ENCODE peak calls at places on chromosomes 7 and 10, in eight cellular contexts. A is nucleus accumbens; R is mucosa of descending colon; U is Kasumi-1; X is kidney epithelial cell; M is activated CD4-positive, alpha-beta T cell treated with anti-CD3 and anti-CD28 coated beads for 48 hours; L is CD8-positive, alpha-beta T cell; V is DMS 273 treated with DMSO at 0.1 percent for 48 hours. N is an unnamed sample.

GRCh38 chr10:124917939-124918830 is 23.7 kb upstream of the ZRANB1 start:
- DNase-seq in A (no peak), R (peak; percentile 24), U (peak; percentile 75), X (no peak), M (no peak), L (peak; percentile 6), V (no peak), N (peak; percentile 5)

GRCh38 chr7:151244871-151245346 is 3.6 kb downstream of the SMARCD3 start:
- DNase-seq in A (no peak), R (no peak), U (no peak), X (no peak), M (peak; percentile 33), L (no peak), V (no peak), N (no peak)

GRCh38 chr10:133131754-133132710 is 28.0 kb upstream of the KNDC1 start:
- DNase-seq in A (no peak), R (no peak), U (no peak), X (no peak), M (no peak), L (no peak), V (no peak), N (no peak)

GRCh38 chr7:129993275-129993674 is 40.5 kb upstream of the UBE2H start:
- DNase-seq in A (no peak), R (no peak), U (no peak), X (no peak), M (no peak), L (no peak), V (no peak), N (no peak)

GRCh38 chr7:17402628-17403278 is 104.3 kb downstream of the AHR start:
- DNase-seq in A (no peak), R (peak; percentile 22), U (no peak), X (no peak), M (peak; percentile 13), L (no peak), V (no peak), N (no peak)

GRCh38 chr10:132251928-132252327 is 55.8 kb downstream of the STK32C start:
- DNase-seq in A (no peak), R (no peak), U (no peak), X (no peak), M (no peak), L (no peak), V (no peak), N (no peak)

GRCh38 chr7:116934580-116934979 is 18.7 kb upstream of the ST7 start:
- DNase-seq in A (no peak), R (no peak), U (no peak), X (no peak), M (no peak), L (no peak), V (no peak), N (no peak)

GRCh38 chr10:131249957-131250347 is 61.6 kb downstream of the TCERG1L start:
- DNase-seq in A (no peak), R (no peak), U (no peak), X (no peak), M (no peak), L (no peak), V (no peak), N (no peak)

GRCh38 chr7:91603707-91604106 is 276.8 kb downstream of the MTERF1 start:
- DNase-seq in A (no peak), R (no peak), U (no peak), X (no peak), M (no peak), L (no peak), V (peak; percentile 38), N (no peak)

GRCh38 chr10:88880287-88881094 is 446 bp downstream of the STAMBPL1 start:
- DNase-seq in A (peak; percentile 54), R (peak; percentile 88), U (peak; percentile 87), X (peak; percentile 31), M (peak; percentile 83), L (peak; percentile 62), V (peak; percentile 41), N (peak; percentile 61)

GRCh38 chr7:107579546-107579880 is 533 bp upstream of the BCAP29 start:
- DNase-seq in A (no peak), R (no peak), U (no peak), X (no peak), M (no peak), L (no peak), V (no peak), N (no peak)

GRCh38 chr10:30748152-30748845 is 118.7 kb upstream of the LYZL2 start:
- DNase-seq in A (no peak), R (no peak), U (no peak), X (no peak), M (no peak), L (no peak), V (no peak), N (no peak)

GRCh38 chr10:92208736-92209135 is 82.1 kb downstream of the CPEB3 start:
- DNase-seq in A (no peak), R (no peak), U (no peak), X (no peak), M (peak; percentile 12), L (no peak), V (no peak), N (no peak)

GRCh38 chr7:7830122-7830878 is 111.9 kb upstream of the RPA3 start:
- DNase-seq in A (no peak), R (peak; percentile 29), U (no peak), X (no peak), M (no peak), L (no peak), V (peak; percentile 33), N (no peak)

GRCh38 chr7:30466266-30466665 is 12.3 kb downstream of the NOD1 start:
- DNase-seq in A (no peak), R (no peak), U (no peak), X (no peak), M (no peak), L (no peak), V (no peak), N (no peak)

GRCh38 chr7:144391823-144392255 is 11.7 kb downstream of the NOBOX start:
- DNase-seq in A (no peak), R (peak; percentile 28), U (peak; percentile 68), X (no peak), M (peak; percentile 10), L (peak; percentile 15), V (peak; percentile 4), N (no peak)

GRCh38 chr7:143458263-143458662 is 15.0 kb downstream of the TAS2R60 start:
- DNase-seq in A (no peak), R (no peak), U (no peak), X (no peak), M (no peak), L (no peak), V (no peak), N (no peak)

GRCh38 chr7:155453296-155454182 is 4.4 kb upstream of the EN2 start:
- DNase-seq in A (no peak), R (no peak), U (no peak), X (no peak), M (no peak), L (no peak), V (no peak), N (no peak)

GRCh38 chr10:23053036-23053435 is 42.3 kb upstream of the MSRB2 start:
- DNase-seq in A (no peak), R (no peak), U (no peak), X (no peak), M (no peak), L (no peak), V (no peak), N (no peak)

GRCh38 chr7:28191751-28192150 is 11.2 kb upstream of the JAZF1 start:
- DNase-seq in A (no peak), R (no peak), U (no peak), X (no peak), M (no peak), L (no peak), V (no peak), N (no peak)

GRCh38 chr10:17431871-17432311 is 22.5 kb downstream of the ST8SIA6 start:
- DNase-seq in A (no peak), R (no peak), U (no peak), X (no peak), M (no peak), L (no peak), V (no peak), N (no peak)

GRCh38 chr7:24113506-24113905 is 170.5 kb upstream of the NPY start:
- DNase-seq in A (no peak), R (no peak), U (no peak), X (no peak), M (no peak), L (no peak), V (no peak), N (no peak)

GRCh38 chr10:47225928-47226645 is 73.9 kb upstream of the GDF10 start:
- DNase-seq in A (no peak), R (no peak), U (no peak), X (no peak), M (no peak), L (no peak), V (no peak), N (no peak)

GRCh38 chr7:158239290-158239981 is 348.2 kb downstream of the PTPRN2 start:
- DNase-seq in A (no peak), R (peak; percentile 92), U (no peak), X (no peak), M (no peak), L (no peak), V (no peak), N (no peak)

GRCh38 chr7:100602889-100603696 is 930 bp downstream of the PCOLCE start:
- DNase-seq in A (no peak), R (no peak), U (no peak), X (no peak), M (no peak), L (no peak), V (no peak), N (no peak)

GRCh38 chr10:93876391-93876790 is 17.4 kb upstream of the SLC35G1 start:
- DNase-seq in A (no peak), R (no peak), U (no peak), X (no peak), M (no peak), L (no peak), V (no peak), N (no peak)

GRCh38 chr7:130367088-130367755 is 13.1 kb upstream of the CPA1 start:
- DNase-seq in A (no peak), R (no peak), U (no peak), X (no peak), M (peak; percentile 16), L (no peak), V (no peak), N (peak; percentile 12)

GRCh38 chr7:122881324-122881723 is 4.9 kb downstream of the CADPS2 start:
- DNase-seq in A (no peak), R (no peak), U (no peak), X (no peak), M (no peak), L (no peak), V (no peak), N (no peak)

GRCh38 chr10:46328853-46329689 is 42.3 kb downstream of the ANTXRL start:
- DNase-seq in A (peak; percentile 30), R (no peak), U (no peak), X (no peak), M (no peak), L (no peak), V (no peak), N (no peak)

GRCh38 chr7:116249969-116250553 is 39.7 kb downstream of the TES start:
- DNase-seq in A (no peak), R (no peak), U (peak; percentile 51), X (no peak), M (no peak), L (no peak), V (no peak), N (no peak)

GRCh38 chr10:86795353-86795752 is 38.9 kb downstream of the BMPR1A start:
- DNase-seq in A (no peak), R (no peak), U (no peak), X (peak; percentile 26), M (no peak), L (no peak), V (peak; percentile 57), N (no peak)

GRCh38 chr7:77887567-77887966 is 89.0 kb downstream of the PHTF2 start:
- DNase-seq in A (no peak), R (no peak), U (no peak), X (peak; percentile 25), M (no peak), L (no peak), V (no peak), N (no peak)